ENCODE peak calls at places on chromosome 13, in nine cellular contexts. R is transverse colon, L is A549, F is HCT116, B is H54, E is suprapubic skin, W is heart left ventricle, A is H1, M is adrenal gland. I is an unnamed sample.

GRCh38 chr13:101242720-101243119 is 173.6 kb downstream of the NALCN start:
- DNase-seq in R (no peak), L (no peak), F (no peak), B (no peak), E (no peak), W (no peak), A (no peak), M (no peak), I (no peak)

GRCh38 chr13:34926513-34926912 is 15.6 kb upstream of the NBEA start:
- DNase-seq in R (no peak), L (no peak), F (no peak), B (no peak), E (no peak), W (no peak), A (no peak), M (no peak), I (no peak)

GRCh38 chr13:34416833-34417425 is 525.1 kb upstream of the NBEA start:
- DNase-seq in R (peak), L (no peak), F (no peak), B (no peak), E (peak), W (peak), A (no peak), M (peak), I (no peak)

GRCh38 chr13:101640797-101641400 is 188.4 kb downstream of the ITGBL1 start:
- DNase-seq in R (no peak), L (no peak), F (no peak), B (peak), E (no peak), W (no peak), A (no peak), M (no peak), I (no peak)

GRCh38 chr13:53782400-53783030 is 753.9 kb downstream of the OLFM4 start:
- DNase-seq in R (no peak), L (peak), F (no peak), B (peak), E (no peak), W (peak), A (no peak), M (peak), I (peak)

GRCh38 chr13:22801402-22802003 is 379.3 kb upstream of the SGCG start:
- DNase-seq in R (no peak), L (no peak), F (no peak), B (no peak), E (no peak), W (no peak), A (no peak), M (peak), I (no peak)

GRCh38 chr13:33017410-33017929 is 1.2 kb downstream of the KL start:
- DNase-seq in R (peak), L (peak), F (no peak), B (no peak), E (peak), W (peak), A (no peak), M (peak), I (peak)

GRCh38 chr13:26446751-26447150 is 110.7 kb upstream of the WASF3 start:
- DNase-seq in R (no peak), L (no peak), F (no peak), B (no peak), E (no peak), W (no peak), A (no peak), M (no peak), I (no peak)

GRCh38 chr13:113145496-113145895 is 13.0 kb upstream of the PROZ start:
- DNase-seq in R (no peak), L (no peak), F (no peak), B (no peak), E (no peak), W (no peak), A (no peak), M (no peak), I (no peak)

GRCh38 chr13:23159587-23160240 is 21.1 kb upstream of the SGCG start:
- DNase-seq in R (no peak), L (no peak), F (no peak), B (no peak), E (no peak), W (no peak), A (no peak), M (no peak), I (peak)

GRCh38 chr13:23147827-23148226 is 33.0 kb upstream of the SGCG start:
- DNase-seq in R (no peak), L (no peak), F (no peak), B (no peak), E (no peak), W (no peak), A (no peak), M (no peak), I (no peak)

GRCh38 chr13:64029343-64030093 is 2613.9 kb upstream of the PCDH20 start:
- DNase-seq in R (no peak), L (no peak), F (no peak), B (no peak), E (no peak), W (no peak), A (no peak), M (no peak), I (no peak)

GRCh38 chr13:50384724-50385123 is 369.5 kb downstream of the KCNRG start:
- DNase-seq in R (no peak), L (no peak), F (no peak), B (no peak), E (no peak), W (no peak), A (no peak), M (no peak), I (no peak)

GRCh38 chr13:85313761-85314503 is 485.3 kb downstream of the SLITRK6 start:
- DNase-seq in R (no peak), L (peak), F (peak), B (peak), E (no peak), W (no peak), A (no peak), M (no peak), I (no peak)

GRCh38 chr13:113203507-113204377 is 4.7 kb downstream of the PCID2 start:
- DNase-seq in R (no peak), L (no peak), F (no peak), B (no peak), E (no peak), W (peak), A (no peak), M (no peak), I (no peak)

GRCh38 chr13:100523437-100523836 is 65.2 kb downstream of the GGACT start:
- DNase-seq in R (no peak), L (no peak), F (no peak), B (no peak), E (no peak), W (no peak), A (no peak), M (no peak), I (no peak)

GRCh38 chr13:95300625-95301134 is 571 bp downstream of the ABCC4 start:
- DNase-seq in R (peak), L (peak), F (peak), B (peak), E (peak), W (peak), A (no peak), M (no peak), I (peak)

GRCh38 chr13:53513199-53513598 is 484.6 kb downstream of the OLFM4 start:
- DNase-seq in R (no peak), L (no peak), F (no peak), B (no peak), E (no peak), W (no peak), A (no peak), M (no peak), I (no peak)

GRCh38 chr13:111204438-111205177 is 89.5 kb downstream of the ARHGEF7 start:
- DNase-seq in R (no peak), L (no peak), F (no peak), B (no peak), E (no peak), W (peak), A (no peak), M (peak), I (peak)

GRCh38 chr13:27172495-27172842 is 858 bp upstream of the USP12 start:
- DNase-seq in R (no peak), L (no peak), F (no peak), B (no peak), E (no peak), W (no peak), A (no peak), M (peak), I (peak)

GRCh38 chr13:112885782-112886268 is 83.2 kb upstream of the MCF2L start:
- DNase-seq in R (peak), L (peak), F (peak), B (peak), E (no peak), W (peak), A (peak), M (peak), I (peak)

GRCh38 chr13:100208002-100208401 is 119.1 kb downstream of the PCCA start:
- DNase-seq in R (no peak), L (no peak), F (no peak), B (no peak), E (no peak), W (no peak), A (no peak), M (no peak), I (no peak)

GRCh38 chr13:102440259-102440936 is 38.5 kb upstream of the FGF14 start:
- DNase-seq in R (peak), L (no peak), F (no peak), B (no peak), E (no peak), W (no peak), A (no peak), M (no peak), I (no peak)

GRCh38 chr13:51584731-51585191 is 499 bp downstream of the WDFY2 start:
- DNase-seq in R (peak), L (peak), F (peak), B (peak), E (peak), W (no peak), A (peak), M (peak), I (peak)

GRCh38 chr13:42969558-42970172 is 22.4 kb downstream of the EPSTI1 start:
- DNase-seq in R (peak), L (peak), F (peak), B (peak), E (peak), W (peak), A (no peak), M (peak), I (peak)

DNA sequence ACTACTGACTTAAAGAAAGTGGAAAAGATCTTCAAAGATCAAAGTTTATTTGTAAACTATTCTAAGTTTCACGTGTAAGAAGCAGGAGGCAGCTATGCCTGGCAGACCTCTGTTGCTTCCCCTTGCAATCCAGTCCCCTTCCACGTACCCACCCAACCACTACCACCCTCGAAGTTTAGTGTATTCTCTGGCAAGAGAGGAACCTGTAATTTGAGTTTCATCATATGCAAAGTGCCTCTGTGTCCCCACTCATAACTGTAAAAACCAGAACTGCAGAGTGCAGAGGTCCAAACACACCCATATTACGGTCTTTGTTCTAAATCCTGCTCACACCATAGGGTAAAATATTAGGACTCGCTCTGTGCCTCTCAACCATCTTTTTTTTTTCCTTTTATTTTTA is 75.8 kb upstream of the FRY start:
- DNase-seq in R (no peak), L (no peak), F (no peak), B (no peak), E (no peak), W (no peak), A (no peak), M (no peak), I (no peak)
- TF ChIP-seq POLR2A in R (no peak), L (no peak), F (no peak), B (no peak), E (no peak), W (no peak), A (no peak), M (no peak), I (no peak)

GRCh38 chr13:31162151-31163008 is 676 bp upstream of the HSPH1 start:
- DNase-seq in R (peak), L (peak), F (peak), B (peak), E (peak), W (peak), A (peak), M (peak), I (peak)
- TF ChIP-seq POLR2A in R (no peak), L (peak), F (peak), B (peak), E (no peak), W (no peak), A (peak), M (peak), I (peak)

DNA sequence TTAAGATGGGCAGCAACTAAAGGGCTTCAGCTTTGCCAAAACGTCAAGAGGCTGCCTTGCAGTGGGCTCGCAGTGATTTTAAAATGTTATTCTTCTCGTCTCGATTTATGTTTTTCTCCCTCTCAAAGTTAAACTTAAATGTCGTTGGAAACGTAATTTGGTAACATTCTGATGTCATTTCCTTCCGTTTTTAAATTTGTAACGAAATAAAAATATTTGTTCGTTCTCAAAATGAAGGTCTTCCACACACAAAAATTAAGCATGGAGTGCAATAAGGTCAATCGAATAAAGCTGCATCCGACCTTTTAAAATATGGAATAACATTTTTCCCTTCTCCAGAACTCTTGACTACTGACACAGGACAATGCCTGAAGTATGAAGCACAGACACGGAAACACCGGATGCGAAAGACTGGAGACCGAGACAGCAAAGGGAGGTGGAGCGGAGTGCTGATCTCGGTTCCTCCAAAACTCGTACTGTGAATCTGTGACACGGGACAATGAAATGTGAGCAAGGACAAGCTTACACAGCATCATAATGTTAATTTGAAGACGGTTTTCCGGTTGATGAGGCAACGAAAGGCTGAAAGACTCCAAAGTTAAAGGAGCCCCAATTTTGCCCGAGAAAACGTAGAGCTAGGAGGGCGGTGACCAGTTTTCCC is 850 bp downstream of the MTMR6 start:
- DNase-seq in R (peak), L (no peak), F (no peak), B (no peak), E (no peak), W (no peak), A (no peak), M (peak), I (peak)
- TF ChIP-seq POLR2A in R (no peak), L (no peak), F (no peak), B (no peak), E (no peak), W (no peak), A (no peak), M (peak), I (no peak)

DNA sequence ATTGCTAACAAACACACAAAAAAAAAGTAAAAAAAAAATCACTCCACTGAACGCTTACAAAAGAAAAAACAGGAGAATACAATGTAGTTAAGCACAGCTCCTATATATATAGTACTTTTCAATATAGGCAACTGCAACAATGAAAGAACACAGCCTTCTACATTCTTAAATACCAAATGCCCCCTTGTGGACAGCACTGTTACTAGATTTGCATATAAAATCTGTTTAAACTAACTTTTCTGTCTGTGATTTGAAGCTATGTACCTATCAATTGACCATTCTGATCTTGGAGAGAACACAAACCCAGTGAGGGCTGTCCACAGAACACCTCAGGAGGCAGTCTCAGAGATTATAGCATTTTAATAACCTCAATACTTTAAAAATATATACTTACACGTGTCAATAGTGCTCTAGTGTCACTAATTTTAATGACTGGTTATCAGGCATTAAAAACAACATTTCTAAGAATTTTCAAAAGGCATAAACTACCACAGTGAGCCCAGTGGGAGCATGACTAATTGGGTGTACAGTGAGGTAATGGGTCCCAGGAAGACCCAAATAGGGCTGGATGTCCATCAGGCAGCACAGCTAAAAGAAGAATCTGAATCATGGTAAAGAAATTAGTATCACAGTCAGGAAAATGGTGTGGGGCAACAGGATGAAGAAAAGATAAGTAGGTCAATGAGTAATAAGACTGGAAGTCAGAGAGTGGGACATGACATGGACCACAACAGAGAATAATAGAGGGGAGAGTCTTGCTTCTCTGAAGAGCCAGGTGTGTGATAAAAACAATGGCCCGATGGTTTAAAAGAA is 22.2 kb downstream of the CCDC169 start:
- DNase-seq in R (no peak), L (peak), F (no peak), B (no peak), E (no peak), W (no peak), A (no peak), M (peak), I (peak)
- TF ChIP-seq POLR2A in R (no peak), L (no peak), F (no peak), B (no peak), E (no peak), W (no peak), A (no peak), M (no peak), I (no peak)

GRCh38 chr13:40790232-40790631 is 821 bp downstream of the SLC25A15 start:
- DNase-seq in R (no peak), L (peak), F (no peak), B (no peak), E (no peak), W (no peak), A (no peak), M (no peak), I (no peak)

GRCh38 chr13:40794414-40795368 is 5.3 kb downstream of the SLC25A15 start:
- DNase-seq in R (no peak), L (no peak), F (no peak), B (no peak), E (no peak), W (no peak), A (no peak), M (no peak), I (no peak)

GRCh38 chr13:40792284-40793051 is 3.1 kb downstream of the SLC25A15 start:
- DNase-seq in R (no peak), L (no peak), F (no peak), B (no peak), E (no peak), W (no peak), A (no peak), M (no peak), I (no peak)

GRCh38 chr13:40796649-40797048 is 7.2 kb downstream of the SLC25A15 start:
- DNase-seq in R (no peak), L (no peak), F (no peak), B (no peak), E (no peak), W (no peak), A (no peak), M (no peak), I (no peak)

DNA sequence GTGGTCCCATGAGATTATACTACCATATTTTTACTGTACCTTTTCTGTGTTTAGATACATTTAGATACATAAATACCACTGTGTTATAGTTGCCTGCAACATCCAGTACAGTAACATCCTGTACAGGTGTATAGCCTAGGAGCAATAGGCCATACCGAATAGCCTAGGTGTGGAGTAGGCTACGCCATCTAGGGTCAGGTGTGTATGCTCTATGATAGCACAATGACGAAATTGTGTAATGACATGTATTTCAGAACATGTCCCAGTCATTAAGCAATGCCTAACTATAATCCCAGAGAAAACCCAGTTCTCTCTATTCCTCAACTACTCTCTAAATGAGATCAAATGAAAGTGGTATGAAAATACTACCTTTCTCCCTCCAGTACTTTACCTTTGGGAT is 3.9 kb downstream of the SLC25A15 start:
- DNase-seq in R (no peak), L (no peak), F (no peak), B (no peak), E (no peak), W (no peak), A (no peak), M (no peak), I (no peak)
- TF ChIP-seq POLR2A in R (no peak), L (no peak), F (no peak), B (no peak), E (no peak), W (no peak), A (no peak), M (no peak), I (no peak)

I was measured in erythroblast.